ENCODE peak calls at places on chromosomes 11 and 22, in eight cellular contexts. U is stomach; R is NCI-H1417; S is vagina; J is stimulated activated CD4-positive, alpha-beta T cell treated with anti-CD3 and anti-CD28 coated beads, Interleukin-2, amount 100 ng/mL, for 48 hours; X is D341Med; N is HFF-Myc; T is HepG2. Z is an unnamed sample.

GRCh38 chr11:124405611-124406010 is 6.8 kb upstream of the OR8B3 start:
- DNase-seq in U (no peak), R (no peak), S (no peak), J (no peak), X (no peak), N (no peak), T (no peak), Z (no peak)

GRCh38 chr22:42644422-42645340 is 4.3 kb upstream of the ATP5MGL start:
- DNase-seq in U (peak), R (no peak), S (no peak), J (no peak), X (peak), N (no peak), T (no peak), Z (peak)

GRCh38 chr11:99422581-99423434 is 402.1 kb downstream of the CNTN5 start:
- DNase-seq in U (no peak), R (no peak), S (no peak), J (no peak), X (no peak), N (no peak), T (no peak), Z (no peak)

GRCh38 chr11:69504127-69504526 is 22.7 kb downstream of the LINC01488 start:
- DNase-seq in U (no peak), R (no peak), S (no peak), J (no peak), X (no peak), N (no peak), T (no peak), Z (no peak)

GRCh38 chr11:20374746-20375305 is 11.3 kb downstream of the HTATIP2 start:
- DNase-seq in U (no peak), R (no peak), S (no peak), J (no peak), X (no peak), N (no peak), T (no peak), Z (peak)

GRCh38 chr11:76233936-76234703 is 27.8 kb upstream of the WNT11 start:
- DNase-seq in U (no peak), R (no peak), S (no peak), J (peak), X (no peak), N (no peak), T (no peak), Z (peak)

GRCh38 chr11:8652140-8652539 is 30.3 kb downstream of the TRIM66 start:
- DNase-seq in U (no peak), R (no peak), S (no peak), J (no peak), X (no peak), N (peak), T (no peak), Z (peak)

GRCh38 chr11:83120328-83120727 is 36.6 kb upstream of the PCF11 start:
- DNase-seq in U (no peak), R (no peak), S (no peak), J (no peak), X (no peak), N (no peak), T (no peak), Z (peak)

GRCh38 chr22:37972527-37972926 is 11.8 kb downstream of the SOX10 start:
- DNase-seq in U (no peak), R (no peak), S (no peak), J (no peak), X (no peak), N (no peak), T (no peak), Z (no peak)

GRCh38 chr22:19820880-19821522 is 33.7 kb downstream of the GNB1L start:
- DNase-seq in U (peak), R (no peak), S (peak), J (no peak), X (peak), N (no peak), T (no peak), Z (no peak)

GRCh38 chr11:71118671-71119250 is 133.6 kb downstream of the SHANK2 start:
- DNase-seq in U (no peak), R (no peak), S (no peak), J (no peak), X (no peak), N (no peak), T (no peak), Z (no peak)

GRCh38 chr11:14386895-14387480 is 28.0 kb upstream of the RRAS2 start:
- DNase-seq in U (no peak), R (peak), S (no peak), J (no peak), X (no peak), N (peak), T (no peak), Z (peak)

GRCh38 chr11:90220391-90220790 is 2.5 kb downstream of the CHORDC1 start:
- DNase-seq in U (no peak), R (no peak), S (no peak), J (no peak), X (no peak), N (no peak), T (no peak), Z (peak)

GRCh38 chr22:49101873-49102272 is 725.8 kb downstream of the BRD1 start:
- DNase-seq in U (no peak), R (no peak), S (no peak), J (no peak), X (no peak), N (no peak), T (no peak), Z (no peak)

Z was measured in EH.